ENCODE peak calls at places on chromosomes 13 and 19, in ten cellular contexts. Z is HepG2, T is left lung, S is upper lobe of right lung, L is tibial artery, E is suprapubic skin, Y is hepatocyte, J is HCT116, Q is HAP-1, X is lower lobe of right lung. O is an unnamed sample. For H3K4me1 and H3K9me3, the result is how much of the 10 kb centered on the place peaks cover.

GRCh38 chr13:41648314-41648935 is 191.1 kb downstream of the RGCC start:
- DNase-seq in J (peak), S (no peak), L (no peak), X (no peak), Z (peak), Q (no peak), Y (peak), T (no peak), E (no peak), O (peak)

GRCh38 chr13:28568286-28568685 is 73.4 kb upstream of the FLT1 start:
- DNase-seq in Y (peak), E (no peak), S (peak), Q (no peak), T (peak), X (peak), Z (no peak), J (no peak), L (no peak), O (no peak)

GRCh38 chr19:48244289-48244688 is 11.4 kb downstream of the CARD8 start:
- DNase-seq in Q (no peak), J (no peak), L (no peak), E (no peak), Y (no peak), X (no peak), S (no peak), T (no peak), Z (no peak), O (no peak)

GRCh38 chr19:19774354-19775033 is 41.6 kb upstream of the ZNF14 start:
- DNase-seq in X (no peak), J (no peak), L (no peak), T (no peak), Z (no peak), E (no peak), Q (no peak), S (no peak), Y (no peak), O (no peak)

GRCh38 chr13:45415112-45415511 is 3.1 kb downstream of the SLC25A30 start:
- DNase-seq in J (no peak), Q (no peak), Y (no peak), T (no peak), L (no peak), E (no peak), Z (no peak), S (no peak), X (no peak), O (no peak)

GRCh38 chr13:93752506-93752905 is 525.9 kb downstream of the GPC6 start:
- DNase-seq in X (no peak), Q (no peak), L (no peak), J (no peak), S (no peak), Z (no peak), T (no peak), Y (no peak), E (no peak), O (no peak)

GRCh38 chr13:36158606-36159005 is 27.4 kb upstream of the DCLK1 start:
- DNase-seq in J (no peak), Z (no peak), E (no peak), T (no peak), L (no peak), Y (no peak), Q (no peak), S (no peak), X (no peak), O (no peak)

GRCh38 chr19:45601524-45602522 is at the start of gene GPR4:
- DNase-seq in Z (no peak), J (no peak), Y (peak), S (no peak), T (no peak), X (no peak), L (no peak), Q (peak), E (no peak), O (peak)

GRCh38 chr19:35063940-35064818 is 22.7 kb downstream of the HPN start:
- DNase-seq in Z (no peak), J (no peak), Q (no peak), E (no peak), Y (peak), L (no peak), X (peak), S (no peak), T (no peak), O (no peak)

GRCh38 chr13:109870281-109871017 is 84.1 kb upstream of the IRS2 start:
- DNase-seq in T (no peak), X (no peak), S (no peak), Y (no peak), E (no peak), Z (no peak), J (no peak), L (no peak), Q (no peak), O (no peak)

GRCh38 chr13:51822106-51822840 is 18.3 kb upstream of the DHRS12 start:
- DNase-seq in J (no peak), Y (no peak), T (no peak), Z (no peak), Q (no peak), X (no peak), S (no peak), E (no peak), L (no peak), O (no peak)

DNA sequence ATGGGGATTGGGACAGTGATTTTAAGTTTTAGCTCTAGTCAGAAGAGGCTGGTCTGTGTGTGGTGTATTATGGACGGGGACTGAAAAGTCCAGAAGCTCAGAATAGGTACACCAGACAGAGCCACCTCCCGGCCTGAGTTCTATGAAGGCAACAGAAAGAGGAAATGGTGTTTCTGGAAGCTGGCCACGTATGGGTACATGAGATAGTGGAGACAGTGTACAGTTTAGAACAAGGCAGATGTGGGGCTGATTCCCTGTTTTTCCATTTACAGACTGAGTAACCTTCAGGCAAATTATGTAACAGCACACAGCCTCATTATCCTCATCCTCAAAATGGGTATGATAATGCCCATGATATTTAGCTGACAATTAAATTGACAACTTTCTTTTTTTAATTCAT is 1.3 kb downstream of the ZNF175 start:
- DNase-seq in X (no peak), J (no peak), Z (no peak), T (no peak), S (no peak), Y (no peak), L (no peak), E (no peak), Q (no peak), O (no peak)
- H3K4me3 ChIP-seq in X (peak), J (no peak), Z (no peak), T (peak), S (peak), Y (no peak), L (peak), E (no peak), Q (peak), O (no peak)

DNA sequence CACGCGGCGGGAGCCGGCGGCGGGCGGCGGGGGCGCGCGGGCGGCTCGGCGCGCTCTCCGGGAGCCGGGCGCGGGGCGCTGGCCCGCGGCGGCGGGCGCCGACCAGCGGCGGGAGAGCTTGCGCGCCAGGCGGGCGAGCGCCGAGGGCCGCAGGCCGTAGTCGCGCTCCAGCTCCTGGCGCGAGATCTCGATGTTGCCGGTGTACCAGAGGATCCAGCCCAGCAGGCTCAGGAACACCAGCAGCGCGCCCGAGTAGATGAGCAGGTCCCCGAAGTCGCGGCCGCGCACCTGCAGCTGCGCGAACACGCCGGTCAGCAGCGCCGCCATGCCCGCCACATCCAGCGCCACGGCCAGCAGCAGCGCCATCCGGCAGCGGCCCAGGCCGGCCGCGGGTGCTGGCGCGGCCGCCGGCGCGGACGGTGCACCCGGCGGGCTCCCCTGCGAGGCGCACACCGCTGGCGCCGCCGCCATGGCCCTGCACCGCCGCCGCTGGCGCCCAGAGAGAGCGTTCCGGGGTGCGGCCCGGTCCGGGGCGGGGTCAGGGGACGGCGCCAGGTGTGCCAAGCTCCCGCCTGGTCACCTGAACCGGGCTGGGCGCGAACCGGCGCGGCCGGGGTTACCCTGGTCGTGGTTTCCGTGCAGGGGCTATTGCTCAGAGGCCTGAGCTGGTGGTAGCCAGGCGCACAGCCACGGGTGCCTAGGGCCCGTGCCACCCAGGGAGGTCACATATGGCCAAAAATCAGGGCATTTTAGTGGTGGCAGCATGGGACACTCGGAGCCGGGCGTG is at the start of gene TMEM238:
- DNase-seq in X (peak), T (peak), E (no peak), Y (peak), Z (no peak), J (no peak), S (peak), Q (peak), L (no peak), O (peak)
- H3K4me1 ChIP-seq in X (under half), T (under half), E (under half), Y (under half), Z (under half), J (half or more), S (under half), Q (under half), L (under half), O (under half)

GRCh38 chr19:56974554-56975207 is 134.2 kb upstream of the PEG3 start:
- DNase-seq in Q (no peak), J (no peak), T (no peak), L (no peak), Z (peak), E (no peak), Y (no peak), S (no peak), X (no peak), O (no peak)
- H3K9me3 ChIP-seq in Q (under half), J (under half), T (half or more), L (under half), Z (under half), E (under half), Y (under half), S (under half), X (under half), O (under half)

GRCh38 chr13:85316501-85316900 is 482.7 kb downstream of the SLITRK6 start:
- DNase-seq in Y (no peak), L (no peak), T (no peak), E (no peak), Z (no peak), S (no peak), X (no peak), J (no peak), Q (no peak), O (no peak)
- H3K4me3 ChIP-seq in Y (no peak), L (no peak), T (no peak), E (no peak), Z (no peak), S (no peak), X (no peak), J (no peak), Q (no peak), O (no peak)